ENCODE peak calls at places on chromosomes 12 and 14, in five cellular contexts. R, G, M, W and T are unnamed samples.

GRCh38 chr14:80974338-80975078 is 19.1 kb downstream of the TSHR start:
- DNase-seq in R (no peak), G (no peak), M (peak; percentile 90), W (no peak), T (no peak)

GRCh38 chr12:106090586-106091411 is 48.0 kb downstream of the NUAK1 start:
- DNase-seq in R (no peak), G (no peak), M (no peak), W (no peak), T (no peak)

GRCh38 chr14:64968651-64969050 is 3.5 kb downstream of the RAB15 start:
- DNase-seq in R (no peak), G (peak; percentile 68), M (no peak), W (no peak), T (no peak)

GRCh38 chr12:104686196-104686595 is 229.4 kb downstream of the CHST11 start:
- DNase-seq in R (no peak), G (no peak), M (peak; percentile 85), W (no peak), T (no peak)

GRCh38 chr12:19021646-19022045 is 107.9 kb upstream of the PLEKHA5 start:
- DNase-seq in R (no peak), G (no peak), M (peak; percentile 71), W (no peak), T (no peak)

GRCh38 chr12:110245278-110245868 is 35.7 kb upstream of the ATP2A2 start:
- DNase-seq in R (no peak), G (peak; percentile 70), M (no peak), W (no peak), T (peak; percentile 57)

GRCh38 chr12:131280426-131280825 is 326.7 kb downstream of the ADGRD1 start:
- DNase-seq in R (no peak), G (no peak), M (no peak), W (no peak), T (no peak)

GRCh38 chr12:33628087-33628486 is 188.5 kb upstream of the SYT10 start:
- DNase-seq in R (no peak), G (no peak), M (no peak), W (no peak), T (no peak)

GRCh38 chr12:46402451-46402850 is 29.9 kb upstream of the SLC38A2 start:
- DNase-seq in R (no peak), G (no peak), M (no peak), W (no peak), T (no peak)

GRCh38 chr12:65998536-65999530 is 131.7 kb downstream of the LLPH start:
- DNase-seq in R (no peak), G (no peak), M (no peak), W (no peak), T (no peak)

GRCh38 chr14:76759589-76759988 is 1.7 kb upstream of the VASH1 start:
- DNase-seq in R (peak; percentile 13), G (peak; percentile 9), M (no peak), W (no peak), T (peak; percentile 1)

GRCh38 chr12:113844495-113845175 is 121.5 kb downstream of the RBM19 start:
- DNase-seq in R (no peak), G (no peak), M (no peak), W (no peak), T (no peak)